ENCODE peak calls at places on chromosomes 3 and 15, in seven cellular contexts. N, X, S, W, Z, M and C are unnamed samples. For H3K4me1, the result is how much of the 10 kb centered on the place peaks cover.

GRCh38 chr3:48468329-48468731 is 21.8 kb downstream of the ATRIP start:
- DNase-seq in N (no peak), X (peak), S (no peak), W (peak), Z (no peak), M (no peak), C (no peak)

GRCh38 chr3:11610044-11610671 is 33.6 kb downstream of the VGLL4 start:
- DNase-seq in N (no peak), X (peak), S (peak), W (peak), Z (no peak), M (no peak), C (no peak)

GRCh38 chr3:126051234-126051633 is 32.7 kb downstream of the SLC41A3 start:
- DNase-seq in N (no peak), X (no peak), S (no peak), W (no peak), Z (no peak), M (no peak), C (no peak)

GRCh38 chr15:82197734-82198594 is 64.6 kb downstream of the EFL1 start:
- DNase-seq in N (peak), X (peak), S (peak), W (peak), Z (peak), M (peak), C (peak)

GRCh38 chr3:123194552-123194951 is 7.2 kb upstream of the SEC22A start:
- DNase-seq in N (peak), X (peak), S (peak), W (peak), Z (peak), M (no peak), C (peak)

GRCh38 chr15:92393287-92393993 is at the start of gene ST8SIA2:
- DNase-seq in N (peak), X (no peak), S (peak), W (no peak), Z (peak), M (no peak), C (no peak)

GRCh38 chr15:81256916-81257315 is 60.2 kb downstream of the IL16 start:
- DNase-seq in N (no peak), X (no peak), S (peak), W (no peak), Z (no peak), M (no peak), C (no peak)

GRCh38 chr3:76912966-76913365 is 126.9 kb upstream of the ROBO2 start:
- DNase-seq in N (no peak), X (no peak), S (peak), W (no peak), Z (no peak), M (no peak), C (no peak)

GRCh38 chr3:53645754-53646153 is 151.3 kb downstream of the CACNA1D start:
- DNase-seq in N (no peak), X (no peak), S (no peak), W (no peak), Z (no peak), M (no peak), C (no peak)

GRCh38 chr3:67094769-67095168 is 96.7 kb downstream of the KBTBD8 start:
- DNase-seq in N (no peak), X (no peak), S (peak), W (no peak), Z (no peak), M (no peak), C (no peak)

GRCh38 chr3:159881828-159882309 is 106.8 kb upstream of the IL12A start:
- DNase-seq in N (no peak), X (no peak), S (no peak), W (no peak), Z (peak), M (no peak), C (peak)

GRCh38 chr15:99720533-99720932 is 12.7 kb downstream of the LYSMD4 start:
- DNase-seq in N (no peak), X (no peak), S (no peak), W (no peak), Z (no peak), M (no peak), C (no peak)

GRCh38 chr3:69161587-69162196 is 39.3 kb upstream of the LMOD3 start:
- DNase-seq in N (peak), X (no peak), S (peak), W (peak), Z (no peak), M (no peak), C (no peak)

GRCh38 chr3:195154793-195155535 is 116.0 kb downstream of the XXYLT1 start:
- DNase-seq in N (no peak), X (peak), S (peak), W (peak), Z (peak), M (peak), C (no peak)

GRCh38 chr15:74838746-74839525 is 4.0 kb downstream of the ULK3 start:
- DNase-seq in N (no peak), X (no peak), S (no peak), W (no peak), Z (no peak), M (no peak), C (no peak)

GRCh38 chr3:141796436-141797166 is 33.4 kb downstream of the GRK7 start:
- DNase-seq in N (no peak), X (no peak), S (no peak), W (no peak), Z (peak), M (no peak), C (no peak)

GRCh38 chr3:127747066-127747465 is 74.3 kb downstream of the ABTB1 start:
- DNase-seq in N (no peak), X (no peak), S (no peak), W (no peak), Z (no peak), M (no peak), C (no peak)

GRCh38 chr3:18422972-18423371 is 2.2 kb downstream of the SATB1 start:
- DNase-seq in N (no peak), X (no peak), S (peak), W (no peak), Z (no peak), M (no peak), C (no peak)

GRCh38 chr3:40043444-40043755 is 234.0 kb downstream of the MYRIP start:
- DNase-seq in N (no peak), X (no peak), S (no peak), W (no peak), Z (no peak), M (no peak), C (no peak)

GRCh38 chr3:172847292-172847691 is 96.8 kb downstream of the ECT2 start:
- DNase-seq in N (no peak), X (no peak), S (no peak), W (no peak), Z (no peak), M (no peak), C (no peak)

GRCh38 chr3:39361252-39361927 is 21.8 kb upstream of the SLC25A38 start:
- DNase-seq in N (no peak), X (no peak), S (no peak), W (no peak), Z (no peak), M (no peak), C (no peak)

GRCh38 chr3:134675726-134676252 is 25.0 kb upstream of the KY start:
- DNase-seq in N (no peak), X (no peak), S (no peak), W (no peak), Z (no peak), M (no peak), C (no peak)

GRCh38 chr3:87145553-87145952 is 81.6 kb upstream of the CHMP2B start:
- DNase-seq in N (no peak), X (no peak), S (peak), W (peak), Z (peak), M (no peak), C (peak)

DNA sequence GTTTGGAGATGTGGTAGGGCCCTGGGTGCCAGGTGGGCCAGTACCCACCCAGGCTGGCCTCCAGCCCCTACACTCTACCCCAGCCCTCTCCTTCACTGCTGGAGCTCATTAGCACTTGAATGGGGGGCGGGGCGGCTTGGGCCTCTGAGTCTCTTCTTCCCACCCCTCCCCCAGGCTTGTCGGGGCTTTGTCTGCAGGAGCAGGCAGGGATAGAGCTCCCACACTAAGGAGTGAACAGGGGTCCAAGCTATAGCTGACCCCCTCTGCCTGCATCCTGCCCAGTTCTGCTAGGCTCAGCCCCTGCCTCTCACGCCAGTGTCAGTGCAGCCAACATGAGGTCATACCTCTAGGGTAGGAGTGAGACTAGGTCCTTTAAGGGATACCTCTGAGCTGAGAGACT is 5.2 kb downstream of the GNAI2 start:
- DNase-seq in N (peak), X (no peak), S (no peak), W (no peak), Z (peak), M (no peak), C (peak)
- H3K4me1 ChIP-seq in N (half or more), X (half or more), S (under half), W (under half), Z (under half), M (half or more), C (half or more)

GRCh38 chr3:4501991-4502390 is 8.8 kb downstream of the ITPR1 start:
- DNase-seq in N (no peak), X (no peak), S (no peak), W (no peak), Z (no peak), M (no peak), C (no peak)
- H3K4me1 ChIP-seq in N (under half), X (under half), S (under half), W (half or more), Z (under half), M (half or more), C (under half)

GRCh38 chr15:58446521-58446920 is 14.7 kb downstream of the LIPC start:
- DNase-seq in N (no peak), X (no peak), S (no peak), W (no peak), Z (no peak), M (no peak), C (no peak)
- H3K4me1 ChIP-seq in N (under half), X (under half), S (under half), W (half or more), Z (under half), M (under half), C (under half)

DNA sequence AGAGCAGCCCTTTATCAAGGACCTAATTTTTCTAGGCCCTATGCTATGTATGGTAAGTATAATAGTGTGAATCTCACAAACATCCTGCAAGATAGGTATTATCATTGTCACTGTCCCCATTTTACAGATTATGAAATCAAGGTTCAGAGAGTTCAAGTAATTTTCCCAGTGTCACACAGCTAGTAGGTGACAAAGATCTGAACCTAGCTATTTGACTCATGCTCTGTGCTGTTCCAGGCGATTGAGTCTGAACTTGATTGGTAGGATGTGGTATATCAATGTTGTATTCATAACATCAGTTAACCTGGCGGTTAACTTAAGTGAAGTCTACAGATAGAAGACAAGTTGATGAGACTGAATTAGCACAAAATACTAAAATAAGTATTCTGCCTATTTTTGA is 229.9 kb downstream of the CHST2 start:
- DNase-seq in N (no peak), X (no peak), S (no peak), W (no peak), Z (no peak), M (no peak), C (no peak)
- H3K4me1 ChIP-seq in N (under half), X (under half), S (under half), W (under half), Z (under half), M (under half), C (under half)

DNA sequence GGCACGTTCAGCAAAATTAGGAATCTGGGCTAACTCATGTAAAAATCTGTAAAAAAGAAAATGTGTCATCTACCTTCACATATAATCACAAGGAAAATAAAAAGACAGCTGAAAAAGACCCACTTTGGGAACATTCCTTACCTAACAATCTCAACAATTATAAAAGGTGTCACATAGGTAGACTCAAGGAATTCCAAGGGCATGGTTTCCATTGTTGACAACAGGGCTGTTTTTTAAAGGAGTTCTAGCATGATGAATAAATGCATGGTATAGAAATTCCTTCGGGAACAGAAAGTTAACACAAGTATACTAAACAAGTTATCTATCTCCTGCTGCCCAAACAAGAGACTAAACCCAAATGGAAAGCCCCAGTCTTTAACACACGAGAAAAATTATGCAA is 184.2 kb downstream of the GREM1 start:
- DNase-seq in N (no peak), X (no peak), S (no peak), W (no peak), Z (no peak), M (no peak), C (no peak)
- H3K4me1 ChIP-seq in N (under half), X (under half), S (under half), W (under half), Z (under half), M (under half), C (under half)

GRCh38 chr3:72058493-72059081 is 273.6 kb upstream of the PROK2 start:
- DNase-seq in N (no peak), X (no peak), S (no peak), W (no peak), Z (no peak), M (no peak), C (no peak)

GRCh38 chr3:72060447-72061034 is 275.6 kb upstream of the PROK2 start:
- DNase-seq in N (no peak), X (no peak), S (no peak), W (no peak), Z (no peak), M (no peak), C (no peak)

GRCh38 chr3:72065872-72066641 is 281.1 kb upstream of the PROK2 start:
- DNase-seq in N (no peak), X (no peak), S (no peak), W (no peak), Z (no peak), M (no peak), C (no peak)

GRCh38 chr3:72065236-72065635 is 280.3 kb upstream of the PROK2 start:
- DNase-seq in N (no peak), X (no peak), S (no peak), W (no peak), Z (no peak), M (no peak), C (no peak)

DNA sequence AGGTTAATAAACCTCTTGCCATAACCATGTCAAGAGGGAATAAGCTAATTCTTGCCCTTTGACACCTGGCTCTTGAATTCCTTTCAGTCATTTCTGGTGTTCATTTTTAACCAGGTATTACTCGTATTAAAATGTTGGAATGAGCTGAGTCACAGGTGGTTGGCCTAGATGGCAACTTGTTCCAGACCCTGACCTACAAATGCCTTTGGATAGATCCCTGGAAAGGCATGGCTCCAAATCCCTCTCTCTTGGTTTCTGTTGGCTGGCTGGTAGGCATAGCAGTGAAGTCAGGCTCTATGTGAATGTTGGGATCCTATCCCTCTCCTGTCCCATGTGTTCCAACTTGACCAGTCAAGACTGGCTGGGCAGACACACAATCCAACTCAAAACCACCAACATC is 277.1 kb upstream of the PROK2 start:
- DNase-seq in N (no peak), X (no peak), S (no peak), W (no peak), Z (no peak), M (no peak), C (no peak)
- H3K4me1 ChIP-seq in N (under half), X (under half), S (under half), W (under half), Z (under half), M (under half), C (under half)

GRCh38 chr3:188001052-188001567 is 152.8 kb upstream of the LPP start:
- DNase-seq in N (no peak), X (no peak), S (no peak), W (no peak), Z (no peak), M (no peak), C (no peak)
- H3K4me1 ChIP-seq in N (under half), X (under half), S (under half), W (half or more), Z (under half), M (under half), C (under half)

DNA sequence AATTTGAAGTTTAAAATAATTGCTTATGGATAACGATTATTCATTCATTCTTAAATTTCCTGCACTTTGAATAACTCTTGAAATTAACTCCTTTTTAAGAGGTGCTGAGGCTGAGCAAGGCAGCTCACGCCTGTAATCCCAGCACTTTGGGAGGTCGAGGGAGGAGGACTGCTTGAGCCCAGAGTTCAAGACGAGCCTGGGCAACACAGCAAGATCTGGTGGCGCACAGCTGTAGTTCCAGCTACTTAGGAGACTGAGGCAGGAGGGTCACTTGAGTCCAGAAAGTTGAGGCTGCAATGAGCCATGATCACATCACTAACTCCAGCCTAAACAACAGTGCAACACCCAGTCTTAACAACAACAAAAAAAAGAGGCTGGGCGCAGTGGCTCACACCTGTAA is 8.0 kb downstream of the DCUN1D1 start:
- DNase-seq in N (no peak), X (no peak), S (no peak), W (no peak), Z (no peak), M (no peak), C (no peak)
- H3K4me1 ChIP-seq in N (under half), X (under half), S (under half), W (under half), Z (under half), M (under half), C (under half)